ENCODE peak calls at places on chromosome 12, in seven cellular contexts. E is transverse colon; Y is activated T-helper 1 cell treated with Interleukin-2 at 50 U/mL for 16 hours; B is D341Med; S is KG1; O is stimulated activated CD4-positive, alpha-beta T cell treated with anti-CD3 and anti-CD28 coated beads, Interleukin-4, amount 100 ng/mL, for 4 hours; P is activated T-helper 9 cell treated with anti-CD3 and anti-CD28 coated beads, Interleukin-2, amount 50 U/mL, for 16 hours. N is an unnamed sample.

GRCh38 chr12:27624586-27624985 is 71.7 kb upstream of the REP15 start:
- DNase-seq in Y (no peak), S (no peak), B (no peak), P (no peak), O (no peak), E (no peak), N (no peak)

GRCh38 chr12:19227190-19227879 is 97.8 kb downstream of the PLEKHA5 start:
- DNase-seq in P (no peak), E (no peak), O (no peak), S (no peak), Y (no peak), B (peak; percentile 39), N (no peak)

GRCh38 chr12:78963439-78964222 is 99.1 kb downstream of the SYT1 start:
- DNase-seq in E (no peak), Y (no peak), B (no peak), P (no peak), S (no peak), O (no peak), N (no peak)

GRCh38 chr12:56086096-56086495 is 6.1 kb downstream of the ERBB3 start:
- DNase-seq in E (peak; percentile 57), S (no peak), B (no peak), Y (no peak), P (no peak), O (no peak), N (no peak)

GRCh38 chr12:93173178-93173957 is 204.4 kb upstream of the NUDT4 start:
- DNase-seq in O (no peak), E (no peak), P (no peak), Y (no peak), B (no peak), S (no peak), N (no peak)

GRCh38 chr12:6697584-6698351 is 2.8 kb downstream of the PIANP start:
- DNase-seq in Y (no peak), O (no peak), P (no peak), S (no peak), E (peak; percentile 33), B (peak; percentile 77), N (peak; percentile 20)

GRCh38 chr12:119938049-119938667 is 50.9 kb upstream of the BICDL1 start:
- DNase-seq in S (peak; percentile 10), E (peak; percentile 65), B (peak; percentile 76), P (peak; percentile 45), O (peak; percentile 61), Y (peak; percentile 40), N (peak; percentile 51)

GRCh38 chr12:77161944-77162343 is 96.6 kb upstream of the E2F7 start:
- DNase-seq in S (no peak), Y (no peak), B (peak; percentile 73), O (no peak), P (no peak), E (no peak), N (no peak)

GRCh38 chr12:99670635-99671034 is 23.1 kb downstream of the GARIN6 start:
- DNase-seq in P (no peak), B (no peak), E (no peak), O (no peak), Y (no peak), S (no peak), N (no peak)